ENCODE peak calls at places on chromosomes 11 and 22, in four cellular contexts. I is choroid plexus epithelial cell, Y is pancreas, D is left ventricle myocardium inferior. Z is an unnamed sample.

GRCh38 chr11:90309693-90310092 is 86.8 kb upstream of the CHORDC1 start:
- DNase-seq in I (no peak), Y (no peak), D (no peak), Z (no peak)

GRCh38 chr11:123193742-123194141 is 1.3 kb downstream of the CLMP start:
- DNase-seq in Y (no peak), I (peak; percentile 33), D (no peak), Z (no peak)

GRCh38 chr11:69444381-69445130 is 36.9 kb upstream of the LINC01488 start:
- DNase-seq in Y (peak; percentile 69), D (peak; percentile 70), I (peak; percentile 97), Z (peak; percentile 60)

GRCh38 chr22:49193348-49193747 is 634.3 kb downstream of the BRD1 start:
- DNase-seq in I (no peak), Y (no peak), D (peak; percentile 41), Z (no peak)

GRCh38 chr11:118202599-118203422 is 22.0 kb downstream of the JAML start:
- DNase-seq in I (no peak), D (no peak), Y (no peak), Z (no peak)

GRCh38 chr11:11608783-11609232 is 13.0 kb downstream of the GALNT18 start:
- DNase-seq in Y (no peak), I (peak; percentile 2), D (no peak), Z (no peak)

GRCh38 chr11:73271936-73272679 is at the start of gene P2RY6:
- DNase-seq in I (peak; percentile 37), D (no peak), Y (no peak), Z (peak; percentile 1)

GRCh38 chr11:118908931-118909618 is 16.7 kb downstream of the BCL9L start:
- DNase-seq in Y (peak; percentile 79), I (peak; percentile 97), D (peak; percentile 89), Z (peak; percentile 86)

GRCh38 chr22:37295213-37295886 is 13.0 kb downstream of the CYTH4 start:
- DNase-seq in Y (no peak), I (no peak), D (no peak), Z (no peak)

GRCh38 chr11:15800121-15800800 is 556.1 kb downstream of the SOX6 start:
- DNase-seq in I (peak; percentile 85), D (peak; percentile 35), Y (no peak), Z (no peak)

GRCh38 chr11:45383229-45383628 is 97.1 kb upstream of the SYT13 start:
- DNase-seq in Y (no peak), D (no peak), I (peak; percentile 48), Z (no peak)

GRCh38 chr11:68839953-68840641 is 1.6 kb downstream of the CPT1A start:
- DNase-seq in Y (no peak), D (no peak), I (peak; percentile 45), Z (no peak)

GRCh38 chr11:117605331-117605730 is 191.7 kb downstream of the DSCAML1 start:
- DNase-seq in Y (no peak), D (no peak), I (no peak), Z (no peak)

GRCh38 chr11:123304828-123305530 is 109.9 kb upstream of the CLMP start:
- DNase-seq in D (no peak), Y (no peak), I (no peak), Z (no peak)

GRCh38 chr11:13118194-13118593 is 109.1 kb downstream of the RASSF10 start:
- DNase-seq in D (no peak), Y (no peak), I (peak; percentile 82), Z (no peak)

GRCh38 chr11:47376183-47376542 is 2.2 kb downstream of the SPI1 start:
- DNase-seq in D (no peak), I (no peak), Y (no peak), Z (no peak)

GRCh38 chr22:36258750-36259619 is 6.1 kb downstream of the APOL1 start:
- DNase-seq in I (peak; percentile 47), D (peak; percentile 34), Y (no peak), Z (peak; percentile 52)

GRCh38 chr11:78188809-78189724 is at the start of gene USP35:
- DNase-seq in D (no peak), Y (no peak), I (no peak), Z (no peak)

GRCh38 chr11:47467372-47467771 is 18.4 kb upstream of the RAPSN start:
- DNase-seq in I (no peak), Y (no peak), D (no peak), Z (no peak)

GRCh38 chr11:115221461-115222069 is 282.6 kb downstream of the CADM1 start:
- DNase-seq in D (no peak), I (no peak), Y (no peak), Z (no peak)

GRCh38 chr11:66725114-66725513 is 3.9 kb downstream of the SPTBN2 start:
- DNase-seq in D (no peak), I (no peak), Y (no peak), Z (no peak)

GRCh38 chr11:2807276-2807681 is 78.3 kb downstream of the CDKN1C start:
- DNase-seq in I (peak; percentile 49), D (peak; percentile 81), Y (peak; percentile 88), Z (no peak)

GRCh38 chr11:14907411-14908213 is 15.6 kb upstream of the CYP2R1 start:
- DNase-seq in D (peak; percentile 77), Y (peak; percentile 91), I (peak; percentile 64), Z (peak; percentile 81)

GRCh38 chr11:6705905-6706535 is 22.9 kb upstream of the MRPL17 start:
- DNase-seq in I (peak; percentile 81), D (no peak), Y (no peak), Z (peak; percentile 65)

GRCh38 chr22:39529487-39529851 is 3.1 kb downstream of the RPS19BP1 start:
- DNase-seq in I (no peak), Y (no peak), D (no peak), Z (no peak)
- TF ChIP-seq CTCF in I (no peak), Y (no peak), D (peak; percentile 36), Z (no peak)

GRCh38 chr11:57641011-57641410 is 8.7 kb downstream of the YPEL4 start:
- DNase-seq in I (peak; percentile 65), D (no peak), Y (no peak), Z (no peak)

GRCh38 chr11:57643802-57644201 is 5.9 kb downstream of the YPEL4 start:
- DNase-seq in Y (no peak), D (no peak), I (no peak), Z (no peak)

GRCh38 chr11:57640068-57640800 is 9.5 kb downstream of the YPEL4 start:
- DNase-seq in I (no peak), D (no peak), Y (no peak), Z (no peak)

GRCh38 chr11:57639321-57640067 is 10.2 kb downstream of the YPEL4 start:
- DNase-seq in I (peak; percentile 89), Y (peak; percentile 50), D (no peak), Z (peak; percentile 94)

GRCh38 chr11:57641426-57641825 is 8.3 kb downstream of the YPEL4 start:
- DNase-seq in D (no peak), I (peak; percentile 87), Y (no peak), Z (no peak)
- TF ChIP-seq CTCF in D (peak; percentile 62), I (peak; percentile 79), Y (no peak), Z (no peak)

GRCh38 chr11:74672332-74672955 is 58.8 kb downstream of the CHRDL2 start:
- DNase-seq in D (no peak), Y (no peak), I (no peak), Z (no peak)
- TF ChIP-seq CTCF in D (no peak), Y (no peak), I (peak; percentile 18), Z (no peak)

GRCh38 chr11:125435461-125436238 is 60.4 kb downstream of the FEZ1 start:
- DNase-seq in D (no peak), Y (no peak), I (peak; percentile 22), Z (no peak)

GRCh38 chr11:125429807-125430678 is 66.0 kb downstream of the FEZ1 start:
- DNase-seq in I (no peak), D (no peak), Y (no peak), Z (no peak)

GRCh38 chr11:125431009-125431408 is 65.1 kb downstream of the FEZ1 start:
- DNase-seq in I (no peak), D (no peak), Y (no peak), Z (no peak)

GRCh38 chr11:125431481-125431880 is 64.6 kb downstream of the FEZ1 start:
- DNase-seq in D (no peak), Y (no peak), I (no peak), Z (no peak)

DNA sequence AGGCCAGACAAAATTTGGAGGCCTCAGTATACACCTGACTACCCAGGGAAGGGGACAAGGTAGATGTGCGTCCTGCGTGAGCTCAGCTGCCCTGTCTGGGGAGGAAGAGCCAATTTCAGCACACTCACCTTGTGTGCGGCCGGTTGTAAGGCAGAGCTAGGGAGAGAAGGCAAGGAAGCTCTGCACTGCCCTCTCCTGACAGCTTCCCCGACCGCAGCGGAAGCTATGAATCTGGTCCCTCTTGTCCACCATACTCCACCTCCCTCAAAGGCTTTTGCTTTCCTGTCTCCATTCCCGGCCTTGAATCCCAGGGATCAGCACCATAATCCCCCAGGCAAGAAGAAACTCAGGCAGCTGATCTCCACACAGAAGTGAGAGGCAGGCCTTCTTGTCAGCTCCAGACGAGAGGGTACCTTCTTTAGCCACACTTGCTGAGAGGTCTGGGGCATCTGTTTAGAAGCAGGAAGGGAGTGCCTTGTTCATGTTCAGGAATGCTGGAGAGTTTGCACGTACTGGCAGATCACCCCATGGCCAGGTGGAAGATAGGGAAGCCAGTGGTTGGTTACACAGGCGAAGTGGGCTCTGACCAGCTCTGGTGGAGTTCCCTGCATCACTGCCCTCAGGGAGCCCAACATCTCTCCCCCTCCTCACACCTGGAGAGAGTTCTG is 62.5 kb downstream of the FEZ1 start:
- DNase-seq in D (peak; percentile 36), Y (no peak), I (peak; percentile 84), Z (peak; percentile 60)
- TF ChIP-seq CTCF in D (peak; percentile 71), Y (peak; percentile 14), I (peak; percentile 86), Z (peak; percentile 57)

DNA sequence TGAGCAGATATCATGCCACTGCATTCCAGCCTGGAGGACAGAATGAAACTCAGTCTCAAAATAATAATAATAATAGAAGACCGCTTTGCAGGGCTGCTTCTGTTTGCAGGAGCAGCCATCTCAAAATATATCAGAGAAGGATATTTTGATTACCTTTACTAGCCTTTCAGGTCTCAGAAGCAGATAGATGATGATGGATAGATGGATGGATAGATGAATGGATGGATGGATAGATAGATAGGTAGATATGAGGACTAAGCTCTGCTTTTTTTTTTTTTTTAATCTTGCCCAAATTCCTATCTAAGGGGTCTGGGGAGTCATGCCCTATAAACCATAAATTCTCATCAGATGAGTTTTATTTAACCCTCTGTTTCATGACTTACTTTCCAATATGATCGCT is 18.5 kb downstream of the APOBEC3H start:
- DNase-seq in D (no peak), Y (no peak), I (no peak), Z (no peak)
- TF ChIP-seq CTCF in D (no peak), Y (no peak), I (no peak), Z (no peak)

GRCh38 chr22:27682438-27682837 is 119.1 kb downstream of the MN1 start:
- DNase-seq in I (no peak), Y (no peak), D (no peak), Z (peak; percentile 49)
- TF ChIP-seq CTCF in I (peak; percentile 57), Y (no peak), D (peak; percentile 36), Z (peak; percentile 49)